ENCODE peak calls at places on chromosomes 13 and 19, in seven cellular contexts. O is mucosa of descending colon; E is A549; Z is CD4-positive, CD25-positive, alpha-beta regulatory T cell; A is GM23248; I is left lung; J is aorta. B is an unnamed sample. For H3K4me1, the result is how much of the 10 kb centered on the place peaks cover.

GRCh38 chr19:3407556-3408516 is 41.5 kb downstream of the NFIC start:
- DNase-seq in I (no peak), E (no peak), O (no peak), J (peak), Z (no peak), A (peak), B (no peak)

GRCh38 chr13:99215466-99215865 is 14.8 kb downstream of the UBAC2 start:
- DNase-seq in A (no peak), J (no peak), O (peak), E (no peak), I (no peak), Z (peak), B (no peak)

GRCh38 chr13:30429721-30430694 is 7.7 kb downstream of the UBE2L5 start:
- DNase-seq in A (peak), I (no peak), E (peak), J (no peak), Z (no peak), O (no peak), B (no peak)

GRCh38 chr13:94967183-94968039 is 255.1 kb upstream of the SOX21 start:
- DNase-seq in J (no peak), O (no peak), E (peak), A (peak), Z (no peak), I (peak), B (no peak)

GRCh38 chr19:56712609-56713008 is 41.1 kb upstream of the ZNF835 start:
- DNase-seq in E (no peak), Z (no peak), A (no peak), J (no peak), I (no peak), O (no peak), B (no peak)

GRCh38 chr13:33352023-33352422 is 66.5 kb upstream of the STARD13 start:
- DNase-seq in A (no peak), E (no peak), J (no peak), O (no peak), Z (no peak), I (no peak), B (no peak)

GRCh38 chr19:40872209-40872608 is 9.8 kb downstream of the CYP2A7 start:
- DNase-seq in Z (no peak), J (no peak), O (no peak), I (no peak), A (no peak), E (no peak), B (no peak)

GRCh38 chr19:2429917-2430570 is 2.7 kb upstream of the TIMM13 start:
- DNase-seq in Z (no peak), A (no peak), J (no peak), I (peak), E (no peak), O (no peak), B (no peak)

GRCh38 chr19:48991011-48991609 is 2.0 kb downstream of the GYS1 start:
- DNase-seq in A (no peak), I (no peak), E (no peak), O (no peak), Z (no peak), J (no peak), B (no peak)

GRCh38 chr13:35700661-35701060 is 224.2 kb upstream of the MAB21L1 start:
- DNase-seq in J (no peak), O (no peak), I (no peak), E (no peak), A (peak), Z (no peak), B (no peak)

GRCh38 chr13:76991796-76992547 is at the start of gene CLN5:
- DNase-seq in J (peak), Z (peak), E (peak), O (peak), I (peak), A (peak), B (peak)

GRCh38 chr13:112572408-112572807 is 15.5 kb downstream of the TUBGCP3 start:
- DNase-seq in O (no peak), E (no peak), I (no peak), A (no peak), J (no peak), Z (no peak), B (no peak)

GRCh38 chr13:111115841-111116500 is 861 bp downstream of the ARHGEF7 start:
- DNase-seq in O (peak), E (no peak), A (peak), J (peak), I (no peak), Z (no peak), B (peak)

GRCh38 chr13:47638627-47639026 is 362.4 kb downstream of the SUCLA2 start:
- DNase-seq in Z (no peak), I (no peak), A (no peak), E (no peak), J (no peak), O (no peak), B (no peak)

GRCh38 chr19:33194884-33195710 is 967 bp downstream of the LRP3 start:
- DNase-seq in Z (no peak), I (peak), O (peak), E (peak), A (peak), J (peak), B (no peak)

GRCh38 chr19:4678881-4679379 is 8.8 kb upstream of the MYDGF start:
- DNase-seq in A (peak), J (no peak), O (no peak), Z (no peak), I (no peak), E (peak), B (no peak)

GRCh38 chr19:16153582-16154336 is 10.3 kb downstream of the HSH2D start:
- DNase-seq in I (no peak), Z (no peak), A (peak), J (no peak), E (peak), O (no peak), B (no peak)

GRCh38 chr13:25186187-25186586 is 14.1 kb upstream of the AMER2 start:
- DNase-seq in J (no peak), O (no peak), Z (no peak), I (no peak), E (no peak), A (no peak), B (no peak)

GRCh38 chr13:36837354-36838092 is 18.5 kb downstream of the RFXAP start:
- DNase-seq in I (no peak), E (no peak), J (no peak), A (no peak), Z (no peak), O (no peak), B (peak)

GRCh38 chr19:42269518-42270345 is 680 bp downstream of the CIC start:
- DNase-seq in E (no peak), A (peak), Z (no peak), J (peak), I (peak), O (peak), B (no peak)

GRCh38 chr13:114112826-114113322 is 19.5 kb downstream of the RASA3 start:
- DNase-seq in Z (no peak), O (peak), I (no peak), E (no peak), A (no peak), J (peak), B (peak)

GRCh38 chr13:109971006-109971744 is 184.8 kb upstream of the IRS2 start:
- DNase-seq in J (no peak), A (peak), I (no peak), Z (no peak), O (no peak), E (no peak), B (peak)

GRCh38 chr19:14561832-14562351 is 10.0 kb downstream of the NDUFB7 start:
- DNase-seq in J (peak), O (no peak), E (no peak), I (no peak), A (no peak), Z (no peak), B (peak)

GRCh38 chr19:7301525-7301924 is 7.3 kb upstream of the INSR start:
- DNase-seq in O (no peak), J (no peak), E (no peak), I (no peak), A (no peak), Z (no peak), B (no peak)

GRCh38 chr13:33401238-33401637 is 115.7 kb upstream of the STARD13 start:
- DNase-seq in Z (no peak), A (no peak), J (no peak), E (no peak), O (peak), I (no peak), B (peak)

GRCh38 chr13:73677041-73677589 is 457.1 kb downstream of the KLF12 start:
- DNase-seq in O (no peak), E (peak), Z (no peak), J (no peak), I (no peak), A (peak), B (no peak)

GRCh38 chr13:21458457-21458815 is 667 bp downstream of the ZDHHC20 start:
- DNase-seq in Z (peak), J (no peak), I (peak), O (peak), A (peak), E (peak), B (peak)

GRCh38 chr13:81639984-81640582 is 1299.2 kb upstream of the SPRY2 start:
- DNase-seq in I (no peak), J (no peak), O (no peak), E (peak), Z (no peak), A (no peak), B (no peak)

GRCh38 chr19:45057444-45057843 is 18.6 kb downstream of the CLASRP start:
- DNase-seq in A (no peak), J (no peak), I (no peak), Z (no peak), O (no peak), E (no peak), B (no peak)

GRCh38 chr19:17103177-17103576 is 27.6 kb downstream of the MYO9B start:
- DNase-seq in O (no peak), E (peak), J (no peak), I (no peak), A (peak), Z (no peak), B (no peak)

GRCh38 chr13:25752957-25753540 is 298.8 kb downstream of the SHISA2 start:
- DNase-seq in A (peak), E (no peak), J (peak), O (peak), I (no peak), Z (no peak), B (peak)

GRCh38 chr19:32692727-32693061 is 1.1 kb downstream of the NUDT19 start:
- DNase-seq in O (no peak), I (no peak), J (no peak), Z (no peak), E (peak), A (peak), B (no peak)

GRCh38 chr13:107678075-107678689 is 537.2 kb downstream of the LIG4 start:
- DNase-seq in A (peak), Z (no peak), J (no peak), O (no peak), I (peak), E (no peak), B (no peak)

GRCh38 chr19:43526884-43527859 is at the start of gene ETHE1:
- DNase-seq in A (peak), I (peak), O (peak), Z (peak), E (peak), J (peak), B (peak)

GRCh38 chr19:35828694-35829301 is 16.2 kb upstream of the PRODH2 start:
- DNase-seq in O (peak), I (no peak), E (peak), Z (peak), A (peak), J (peak), B (peak)

GRCh38 chr19:28980236-28980868 is 232.6 kb downstream of the UQCRFS1 start:
- DNase-seq in O (no peak), A (peak), E (peak), J (no peak), I (no peak), Z (no peak), B (no peak)

GRCh38 chr13:39538826-39539555 is 64.0 kb downstream of the LHFPL6 start:
- DNase-seq in J (no peak), A (peak), O (no peak), Z (no peak), E (no peak), I (no peak), B (no peak)

DNA sequence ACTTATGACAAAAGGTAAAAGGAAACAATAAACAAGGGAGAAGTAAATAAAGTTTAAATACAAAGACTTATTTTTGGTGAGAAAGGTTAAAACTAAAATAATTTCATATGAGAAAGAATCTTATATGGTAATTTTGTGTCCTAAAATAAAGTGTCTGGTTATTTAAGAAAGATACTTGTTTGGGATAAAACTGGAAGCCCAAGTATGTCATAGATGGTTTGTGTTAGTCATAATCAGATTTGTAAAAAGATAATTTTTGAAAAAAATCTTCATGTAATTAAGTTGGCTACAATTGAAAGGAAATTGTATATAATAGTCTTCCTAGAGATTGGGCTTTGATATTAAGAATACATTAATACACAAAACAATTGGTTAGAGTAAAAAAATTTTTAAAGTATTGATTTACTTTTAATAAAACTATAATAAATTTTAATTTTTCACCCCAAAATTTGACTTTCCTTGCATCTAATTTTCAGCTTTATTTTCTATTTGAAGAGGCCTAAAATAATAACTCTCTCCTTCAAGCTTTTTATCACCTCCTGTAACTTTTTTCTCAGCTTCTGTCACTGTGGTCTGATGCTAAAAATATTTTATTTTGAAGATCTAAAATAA is 315.6 kb downstream of the SLITRK5 start:
- DNase-seq in J (no peak), E (no peak), O (no peak), Z (no peak), I (no peak), A (no peak), B (no peak)
- H3K4me1 ChIP-seq in J (under half), E (under half), O (under half), Z (under half), I (under half), A (under half), B (under half)

GRCh38 chr19:8446055-8446709 is 1.4 kb downstream of the HNRNPM start:
- DNase-seq in A (peak), Z (no peak), O (no peak), J (peak), E (no peak), I (no peak), B (no peak)

GRCh38 chr19:8451885-8452284 is 7.1 kb downstream of the HNRNPM start:
- DNase-seq in E (peak), Z (no peak), A (peak), I (no peak), O (no peak), J (peak), B (no peak)

GRCh38 chr19:8451377-8451776 is 6.6 kb downstream of the HNRNPM start:
- DNase-seq in Z (no peak), E (no peak), O (no peak), A (no peak), J (peak), I (no peak), B (no peak)

GRCh38 chr19:8452446-8453123 is 7.8 kb downstream of the HNRNPM start:
- DNase-seq in J (peak), A (no peak), O (no peak), I (no peak), Z (no peak), E (no peak), B (no peak)

DNA sequence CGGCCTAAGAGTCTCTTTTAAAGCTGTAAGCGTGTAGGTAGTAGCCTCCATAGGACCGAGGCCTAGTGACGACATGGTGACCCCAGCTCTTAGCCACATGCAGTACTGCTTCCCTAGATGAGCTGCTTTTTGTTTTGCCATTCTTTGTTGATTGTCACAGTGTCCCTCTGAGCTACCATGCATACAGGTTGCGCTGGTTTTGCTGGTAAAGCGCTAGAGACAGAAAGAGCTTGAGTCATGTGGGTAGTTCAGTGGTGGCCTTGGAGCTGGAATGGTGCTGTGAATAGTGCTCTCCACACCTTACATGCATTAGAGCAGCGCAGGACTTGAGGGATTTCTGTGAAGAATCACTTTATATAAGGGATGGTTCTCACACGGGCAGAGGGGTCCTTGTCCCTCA is 5.1 kb downstream of the HNRNPM start:
- DNase-seq in O (no peak), Z (no peak), A (no peak), E (no peak), J (no peak), I (no peak), B (no peak)
- H3K4me1 ChIP-seq in O (half or more), Z (half or more), A (under half), E (half or more), J (under half), I (half or more), B (half or more)

GRCh38 chr19:46818812-46819211 is 30.4 kb upstream of the SLC1A5 start:
- DNase-seq in J (no peak), O (no peak), I (no peak), A (peak), E (peak), Z (no peak), B (no peak)

GRCh38 chr19:46809534-46810272 is 21.3 kb upstream of the SLC1A5 start:
- DNase-seq in E (no peak), J (no peak), I (no peak), Z (no peak), A (no peak), O (no peak), B (no peak)

GRCh38 chr19:46812898-46813569 is 24.6 kb upstream of the SLC1A5 start:
- DNase-seq in J (peak), Z (no peak), E (no peak), O (no peak), I (peak), A (no peak), B (no peak)

GRCh38 chr19:46815833-46816627 is 27.6 kb upstream of the SLC1A5 start:
- DNase-seq in A (no peak), I (no peak), E (no peak), Z (no peak), O (no peak), J (no peak), B (no peak)

DNA sequence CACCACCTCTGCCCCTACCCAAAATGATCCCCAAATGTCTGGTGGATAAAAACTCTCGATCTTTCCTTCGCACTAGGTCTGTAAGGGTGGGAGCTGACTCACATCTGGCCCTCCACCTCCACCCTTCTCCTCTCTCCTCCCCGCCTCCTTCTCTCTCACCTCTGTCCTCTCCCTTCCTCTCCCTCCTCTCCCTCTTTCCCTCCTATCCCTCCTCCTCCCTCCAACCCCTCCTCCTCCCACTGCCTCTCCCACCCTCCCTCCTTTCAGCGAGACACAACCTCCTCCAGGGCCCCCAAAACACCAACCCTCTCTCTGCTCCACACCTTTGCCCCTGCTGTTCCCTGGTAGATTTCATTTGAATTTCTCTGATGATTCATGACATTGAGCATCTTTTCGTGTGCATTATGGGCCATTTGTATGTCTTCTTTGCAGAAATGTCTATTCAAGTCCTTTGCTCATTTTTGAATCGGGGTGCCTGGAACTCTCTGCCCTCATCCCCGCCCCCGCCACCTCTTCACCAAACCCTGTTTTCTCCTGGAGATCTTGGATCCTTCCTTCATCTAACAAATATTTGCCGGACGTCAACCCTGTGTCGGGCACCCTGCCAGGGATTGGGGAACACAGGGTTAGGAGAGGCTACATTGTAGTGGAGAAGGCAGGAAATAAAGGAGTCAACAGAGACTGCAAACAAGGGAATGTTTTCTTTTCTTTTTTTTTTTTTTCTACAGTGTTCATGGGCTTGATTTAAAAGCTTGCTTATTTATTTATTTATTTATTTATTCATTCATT is 25.4 kb upstream of the SLC1A5 start:
- DNase-seq in J (peak), I (peak), A (no peak), O (peak), Z (no peak), E (peak), B (peak)
- H3K4me1 ChIP-seq in J (under half), I (under half), A (under half), O (under half), Z (under half), E (under half), B (under half)

GRCh38 chr19:10749435-10750384 is 31.8 kb downstream of the DNM2 start:
- DNase-seq in O (peak), A (no peak), J (no peak), I (no peak), E (no peak), Z (no peak), B (no peak)
- H3K4me1 ChIP-seq in O (half or more), A (under half), J (under half), I (under half), E (half or more), Z (under half), B (half or more)

GRCh38 chr19:39132344-39132969 is 6.9 kb downstream of the PAK4 start:
- DNase-seq in Z (no peak), O (no peak), E (no peak), A (no peak), I (peak), J (no peak), B (no peak)
- H3K4me1 ChIP-seq in Z (under half), O (half or more), E (half or more), A (under half), I (under half), J (under half), B (under half)

DNA sequence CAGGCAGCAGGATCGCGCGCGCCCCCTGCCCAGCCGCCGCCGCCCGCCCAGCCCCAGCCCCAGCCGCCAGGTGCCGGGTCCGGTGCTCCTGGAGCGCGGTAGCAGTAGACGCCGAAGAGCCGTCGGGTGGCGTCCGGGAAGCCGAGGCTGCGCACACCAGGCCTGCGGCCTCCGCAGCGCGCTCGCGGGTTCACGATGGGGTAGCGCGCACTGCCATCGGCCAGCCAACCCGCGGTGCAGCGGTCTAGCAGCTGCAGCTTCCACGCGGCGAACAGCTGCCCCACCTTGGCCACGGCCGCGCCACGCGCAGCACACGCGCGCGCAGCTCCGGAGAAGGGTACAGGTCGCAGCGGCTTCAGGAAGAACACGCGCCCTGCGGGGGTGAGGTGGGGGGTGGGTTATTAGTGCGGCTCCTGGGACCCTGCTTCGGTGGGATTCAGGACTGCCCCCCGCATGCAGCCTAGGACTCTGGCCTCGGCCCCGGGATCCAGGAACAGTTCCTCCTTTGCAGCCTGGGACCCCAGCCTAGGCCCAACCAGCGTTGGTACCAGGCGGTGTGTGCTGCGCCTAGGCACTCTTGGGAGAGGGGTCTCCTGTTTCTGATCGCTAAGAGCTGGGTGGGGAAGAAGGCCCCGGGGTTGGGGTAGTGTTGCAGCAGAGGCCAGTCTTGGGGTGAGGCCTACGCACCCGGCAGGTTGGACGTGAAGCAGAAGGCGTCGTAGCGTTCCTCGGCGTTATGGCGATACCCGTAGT is 15.1 kb downstream of the TM6SF2 start:
- DNase-seq in Z (no peak), E (no peak), O (no peak), J (no peak), I (no peak), A (no peak), B (no peak)
- H3K4me1 ChIP-seq in Z (under half), E (under half), O (under half), J (under half), I (under half), A (under half), B (under half)

B was measured in heart left ventricle.